ENCODE peak calls at places on chromosomes 4 and X, in six cellular contexts. J, P, M, A, T and S are unnamed samples.

GRCh38 chr4:180642732-180643131 is 1600.5 kb upstream of the TENM3 start:
- DNase-seq in P (no peak), A (no peak), M (no peak), J (no peak), T (no peak), S (no peak)

GRCh38 chrX:153816821-153817220 is 13.5 kb downstream of the PDZD4 start:
- DNase-seq in P (no peak), T (peak; percentile 75), A (no peak), J (no peak), M (no peak), S (no peak)

GRCh38 chr4:118927976-118928375 is 39.3 kb downstream of the SYNPO2 start:
- DNase-seq in A (no peak), J (peak; percentile 46), P (no peak), T (no peak), M (peak; percentile 45), S (peak; percentile 93)

GRCh38 chr4:182555997-182556418 is 312.8 kb downstream of the TENM3 start:
- DNase-seq in A (no peak), J (no peak), M (no peak), P (no peak), T (no peak), S (no peak)

GRCh38 chr4:7653510-7654414 is 219.0 kb upstream of the PSAPL1 start:
- DNase-seq in P (no peak), A (no peak), J (no peak), M (no peak), T (peak; percentile 74), S (no peak)

GRCh38 chr4:13322681-13323101 is 161.4 kb downstream of the RAB28 start:
- DNase-seq in T (no peak), J (no peak), M (no peak), A (no peak), P (no peak), S (no peak)

GRCh38 chrX:17547658-17548057 is 172.7 kb downstream of the NHS start:
- DNase-seq in M (no peak), A (no peak), T (no peak), J (peak; percentile 64), P (peak; percentile 90), S (peak; percentile 78)

GRCh38 chr4:76723916-76724315 is 174.0 kb downstream of the SOWAHB start:
- DNase-seq in M (peak; percentile 74), A (no peak), T (no peak), J (no peak), P (no peak), S (no peak)

GRCh38 chr4:173446416-173446815 is 47.5 kb upstream of the SCRG1 start:
- DNase-seq in J (no peak), A (no peak), T (no peak), P (no peak), M (no peak), S (no peak)

GRCh38 chr4:52076731-52077130 is 25.6 kb downstream of the SPATA18 start:
- DNase-seq in P (peak; percentile 4), T (peak; percentile 65), A (no peak), M (no peak), J (no peak), S (no peak)

GRCh38 chr4:165506780-165507305 is 128.0 kb downstream of the CPE start:
- DNase-seq in A (no peak), T (no peak), P (no peak), J (no peak), M (no peak), S (no peak)

GRCh38 chr4:62901101-62901500 is 1508.1 kb downstream of the TECRL start:
- DNase-seq in M (no peak), A (no peak), J (no peak), T (no peak), P (no peak), S (no peak)

GRCh38 chr4:110742148-110742547 is 119.3 kb upstream of the PITX2 start:
- DNase-seq in T (no peak), A (no peak), J (no peak), P (peak; percentile 13), M (no peak), S (no peak)

GRCh38 chr4:100261346-100261745 is 71.1 kb upstream of the DDIT4L start:
- DNase-seq in M (no peak), P (no peak), T (no peak), A (no peak), J (no peak), S (no peak)

GRCh38 chr4:57110635-57111546 is 706 bp upstream of the IGFBP7 start:
- DNase-seq in T (peak; percentile 79), P (peak; percentile 82), M (peak; percentile 24), J (peak; percentile 30), A (peak; percentile 93), S (peak; percentile 82)

GRCh38 chr4:83606898-83607297 is 71.0 kb downstream of the GPAT3 start:
- DNase-seq in T (no peak), P (no peak), A (no peak), J (no peak), M (no peak), S (no peak)

GRCh38 chr4:6840062-6840976 is 57.8 kb downstream of the KIAA0232 start:
- DNase-seq in A (no peak), P (no peak), J (no peak), T (no peak), M (no peak), S (no peak)

GRCh38 chr4:138616775-138617174 is 374.6 kb upstream of the SLC7A11 start:
- DNase-seq in A (no peak), T (no peak), J (no peak), M (no peak), P (no peak), S (no peak)

GRCh38 chrX:102978594-102978993 is 41.5 kb downstream of the RAB40AL start:
- DNase-seq in J (no peak), P (no peak), A (no peak), M (no peak), T (no peak), S (no peak)

GRCh38 chr4:107037188-107037587 is 1.1 kb upstream of the DKK2 start:
- DNase-seq in T (peak; percentile 65), M (no peak), P (peak; percentile 43), J (peak; percentile 8), A (no peak), S (peak; percentile 73)

GRCh38 chr4:56426273-56426672 is 9.1 kb downstream of the PPAT start:
- DNase-seq in M (no peak), T (no peak), A (no peak), P (no peak), J (no peak), S (no peak)

GRCh38 chrX:9644335-9644734 is 121.3 kb downstream of the GPR143 start:
- DNase-seq in T (no peak), A (no peak), P (no peak), J (no peak), M (no peak), S (peak; percentile 73)

GRCh38 chrX:53254570-53255461 is 26.6 kb downstream of the IQSEC2 start:
- DNase-seq in M (no peak), P (no peak), J (no peak), A (no peak), T (peak; percentile 58), S (peak; percentile 33)

GRCh38 chrX:3712870-3713224 is 602 bp downstream of the PRKX start:
- DNase-seq in P (no peak), A (no peak), J (peak; percentile 35), T (peak; percentile 92), M (no peak), S (peak; percentile 64)

GRCh38 chr4:84967292-84967651 is 782 bp upstream of the WDFY3 start:
- DNase-seq in T (no peak), P (peak; percentile 64), A (no peak), M (no peak), J (no peak), S (no peak)

GRCh38 chrX:110992611-110993010 is 103.4 kb upstream of the PAK3 start:
- DNase-seq in M (no peak), J (no peak), A (no peak), P (no peak), T (no peak), S (no peak)

GRCh38 chr4:184170996-184171395 is 46.7 kb downstream of the ENPP6 start:
- DNase-seq in A (peak; percentile 87), T (no peak), J (no peak), P (no peak), M (no peak), S (no peak)

GRCh38 chr4:74451214-74451661 is 6.3 kb downstream of the AREG start:
- DNase-seq in P (peak; percentile 72), T (no peak), M (no peak), J (no peak), A (no peak), S (no peak)

GRCh38 chr4:70704333-70705145 is 16.2 kb downstream of the UTP3 start:
- DNase-seq in M (peak; percentile 59), P (peak; percentile 81), A (peak; percentile 93), T (peak; percentile 95), J (peak; percentile 88), S (peak; percentile 90)
- TF ChIP-seq POLR2AphosphoS5 in M (no peak), P (peak; percentile 48), A (no peak), T (peak; percentile 74), J (no peak), S (no peak)

GRCh38 chr4:88761342-88761741 is 63.7 kb upstream of the NAP1L5 start:
- DNase-seq in M (no peak), A (no peak), J (no peak), T (no peak), P (no peak), S (no peak)

GRCh38 chr4:88757776-88758175 is 60.1 kb upstream of the NAP1L5 start:
- DNase-seq in T (no peak), M (no peak), J (no peak), P (no peak), A (no peak), S (no peak)

GRCh38 chr4:88757067-88757466 is 59.4 kb upstream of the NAP1L5 start:
- DNase-seq in M (no peak), A (no peak), P (no peak), J (no peak), T (no peak), S (no peak)

GRCh38 chr4:88758264-88758663 is 60.6 kb upstream of the NAP1L5 start:
- DNase-seq in A (no peak), J (no peak), T (no peak), P (peak; percentile 15), M (no peak), S (no peak)

DNA sequence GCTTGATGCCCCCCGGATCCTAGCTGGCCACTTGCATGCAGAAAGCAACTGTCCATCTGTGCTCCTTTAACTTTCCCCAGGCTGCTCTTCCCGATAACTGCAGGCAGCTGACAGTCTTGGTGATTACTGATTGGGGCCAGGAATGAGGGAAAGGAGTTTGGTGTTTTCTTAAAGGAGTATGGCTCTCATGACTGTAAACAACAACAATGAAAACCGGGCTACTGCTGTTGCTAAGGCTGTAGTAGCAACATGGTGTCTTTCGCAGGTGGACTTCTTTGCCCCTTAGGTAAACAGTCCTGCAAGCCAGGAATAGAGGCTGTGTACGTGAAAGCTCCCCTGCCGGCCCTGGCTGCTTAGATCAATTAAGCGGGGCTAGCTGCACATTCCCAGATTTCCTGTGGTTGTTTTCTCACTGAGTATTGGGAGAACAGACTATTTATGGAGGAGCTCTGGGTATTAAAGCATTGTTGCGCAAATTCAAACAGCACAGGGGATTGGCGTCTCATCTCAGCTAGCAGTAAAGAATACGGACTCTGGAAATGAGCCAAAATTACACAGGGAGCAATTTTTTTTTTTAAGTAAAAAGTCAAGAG is 61.5 kb upstream of the NAP1L5 start:
- DNase-seq in J (no peak), A (no peak), M (no peak), T (no peak), P (peak; percentile 52), S (no peak)
- H3K4me1 ChIP-seq in J (no peaks in the 10 kb centered on the region), A (peaks cover 16% of the 10 kb centered on the region), M (no peaks in the 10 kb centered on the region), T (no peaks in the 10 kb centered on the region), P (no peaks in the 10 kb centered on the region), S (no peaks in the 10 kb centered on the region)

GRCh38 chrX:43627147-43627546 is 29.0 kb upstream of the MAOA start:
- DNase-seq in J (no peak), M (no peak), A (no peak), T (no peak), P (no peak), S (no peak)
- TF ChIP-seq POLR2AphosphoS5 in J (no peak), M (no peak), A (no peak), T (no peak), P (no peak), S (no peak)

GRCh38 chr4:153506972-153507678 is 41.0 kb downstream of the TMEM131L start:
- DNase-seq in T (no peak), P (no peak), A (no peak), M (no peak), J (no peak), S (no peak)
- H3K4me1 ChIP-seq in T (peaks cover 8% of the 10 kb centered on the region), P (no peaks in the 10 kb centered on the region), A (peaks cover 17% of the 10 kb centered on the region), M (no peaks in the 10 kb centered on the region), J (peaks cover 4% of the 10 kb centered on the region), S (peaks cover 11% of the 10 kb centered on the region)